ENCODE peak calls at places on chromosomes 5 and 9, in six cellular contexts. One of them, this sample, is unnamed.

GRCh38 chr9:84297162-84297821 is 43.3 kb downstream of the SLC28A3 start:
- DNase-seq in A172: peak
- DNase-seq in pons: no peak
- DNase-seq in AG04450: peak
- DNase-seq in stimulated activated CD8-positive, alpha-beta memory T cell treated with anti-CD3 and anti-CD28 coated beads, Interleukin-4, amount 100 ng/mL, for 24 hours: no peak
- DNase-seq in nucleus accumbens: no peak
- DNase-seq in this sample: no peak

GRCh38 chr5:111755942-111756353 is 1.0 kb downstream of the NREP start:
- DNase-seq in A172: peak
- DNase-seq in stimulated activated CD8-positive, alpha-beta memory T cell treated with anti-CD3 and anti-CD28 coated beads, Interleukin-4, amount 100 ng/mL, for 24 hours: no peak
- DNase-seq in pons: peak
- DNase-seq in AG04450: no peak
- DNase-seq in nucleus accumbens: no peak
- DNase-seq in this sample: no peak

GRCh38 chr5:114018178-114018577 is 343.7 kb upstream of the KCNN2 start:
- DNase-seq in pons: peak
- DNase-seq in nucleus accumbens: no peak
- DNase-seq in AG04450: no peak
- DNase-seq in stimulated activated CD8-positive, alpha-beta memory T cell treated with anti-CD3 and anti-CD28 coated beads, Interleukin-4, amount 100 ng/mL, for 24 hours: no peak
- DNase-seq in A172: peak
- DNase-seq in this sample: no peak

GRCh38 chr9:89178162-89179120 is at the start of gene SHC3:
- DNase-seq in A172: no peak
- DNase-seq in nucleus accumbens: no peak
- DNase-seq in AG04450: no peak
- DNase-seq in pons: no peak
- DNase-seq in stimulated activated CD8-positive, alpha-beta memory T cell treated with anti-CD3 and anti-CD28 coated beads, Interleukin-4, amount 100 ng/mL, for 24 hours: no peak
- DNase-seq in this sample: no peak

GRCh38 chr9:123929177-123929869 is 603 bp downstream of the DENND1A start:
- DNase-seq in stimulated activated CD8-positive, alpha-beta memory T cell treated with anti-CD3 and anti-CD28 coated beads, Interleukin-4, amount 100 ng/mL, for 24 hours: no peak
- DNase-seq in AG04450: no peak
- DNase-seq in nucleus accumbens: peak
- DNase-seq in pons: no peak
- DNase-seq in A172: no peak
- DNase-seq in this sample: peak

GRCh38 chr9:81759680-81760215 is 70.4 kb upstream of the TLE1 start:
- DNase-seq in A172: peak
- DNase-seq in stimulated activated CD8-positive, alpha-beta memory T cell treated with anti-CD3 and anti-CD28 coated beads, Interleukin-4, amount 100 ng/mL, for 24 hours: no peak
- DNase-seq in nucleus accumbens: no peak
- DNase-seq in AG04450: peak
- DNase-seq in pons: no peak
- DNase-seq in this sample: no peak

GRCh38 chr9:124293712-124294504 is 36.2 kb downstream of the NEK6 start:
- DNase-seq in stimulated activated CD8-positive, alpha-beta memory T cell treated with anti-CD3 and anti-CD28 coated beads, Interleukin-4, amount 100 ng/mL, for 24 hours: no peak
- DNase-seq in A172: no peak
- DNase-seq in pons: no peak
- DNase-seq in AG04450: no peak
- DNase-seq in nucleus accumbens: no peak
- DNase-seq in this sample: no peak

GRCh38 chr5:132747064-132747692 is at the start of gene CCNI2:
- DNase-seq in pons: no peak
- DNase-seq in stimulated activated CD8-positive, alpha-beta memory T cell treated with anti-CD3 and anti-CD28 coated beads, Interleukin-4, amount 100 ng/mL, for 24 hours: peak
- DNase-seq in A172: no peak
- DNase-seq in AG04450: no peak
- DNase-seq in nucleus accumbens: peak
- DNase-seq in this sample: no peak

GRCh38 chr5:139644001-139644456 is 4.1 kb upstream of the CXXC5 start:
- DNase-seq in AG04450: no peak
- DNase-seq in pons: no peak
- DNase-seq in nucleus accumbens: no peak
- DNase-seq in stimulated activated CD8-positive, alpha-beta memory T cell treated with anti-CD3 and anti-CD28 coated beads, Interleukin-4, amount 100 ng/mL, for 24 hours: no peak
- DNase-seq in A172: no peak
- DNase-seq in this sample: no peak

GRCh38 chr5:13946111-13946510 is 1.6 kb upstream of the DNAH5 start:
- DNase-seq in nucleus accumbens: no peak
- DNase-seq in pons: peak
- DNase-seq in stimulated activated CD8-positive, alpha-beta memory T cell treated with anti-CD3 and anti-CD28 coated beads, Interleukin-4, amount 100 ng/mL, for 24 hours: no peak
- DNase-seq in AG04450: no peak
- DNase-seq in A172: no peak
- DNase-seq in this sample: no peak

GRCh38 chr5:174425271-174425963 is 299.0 kb upstream of the MSX2 start:
- DNase-seq in pons: no peak
- DNase-seq in AG04450: no peak
- DNase-seq in nucleus accumbens: no peak
- DNase-seq in A172: no peak
- DNase-seq in stimulated activated CD8-positive, alpha-beta memory T cell treated with anti-CD3 and anti-CD28 coated beads, Interleukin-4, amount 100 ng/mL, for 24 hours: no peak
- DNase-seq in this sample: no peak

GRCh38 chr5:67214036-67214435 is 17.4 kb upstream of the CD180 start:
- DNase-seq in stimulated activated CD8-positive, alpha-beta memory T cell treated with anti-CD3 and anti-CD28 coated beads, Interleukin-4, amount 100 ng/mL, for 24 hours: no peak
- DNase-seq in pons: no peak
- DNase-seq in AG04450: no peak
- DNase-seq in nucleus accumbens: no peak
- DNase-seq in A172: no peak
- DNase-seq in this sample: no peak

GRCh38 chr5:54874337-54875021 is 110.9 kb downstream of the ESM1 start:
- DNase-seq in stimulated activated CD8-positive, alpha-beta memory T cell treated with anti-CD3 and anti-CD28 coated beads, Interleukin-4, amount 100 ng/mL, for 24 hours: no peak
- DNase-seq in A172: no peak
- DNase-seq in pons: no peak
- DNase-seq in AG04450: no peak
- DNase-seq in nucleus accumbens: no peak
- DNase-seq in this sample: no peak

GRCh38 chr9:71744754-71745521 is 23.4 kb downstream of the CEMIP2 start:
- DNase-seq in pons: no peak
- DNase-seq in nucleus accumbens: no peak
- DNase-seq in AG04450: no peak
- DNase-seq in stimulated activated CD8-positive, alpha-beta memory T cell treated with anti-CD3 and anti-CD28 coated beads, Interleukin-4, amount 100 ng/mL, for 24 hours: no peak
- DNase-seq in A172: no peak
- DNase-seq in this sample: no peak

This sample was measured in substantia nigra.